ENCODE peak calls at places on chromosomes 13 and 19, in nine cellular contexts. C is tibial nerve, O is ovary, E is transverse colon, D is esophagus muscularis mucosa, R is GM12878, Z is body of pancreas, J is stomach, H is lower leg skin. G is an unnamed sample.

GRCh38 chr13:101565327-101565726 is 112.9 kb downstream of the ITGBL1 start:
- DNase-seq in C (no peak), O (no peak), E (no peak), D (no peak), R (no peak), Z (no peak), J (no peak), H (no peak), G (no peak)

GRCh38 chr19:1221141-1221903 is 15.7 kb downstream of the STK11 start:
- DNase-seq in C (peak), O (peak), E (no peak), D (no peak), R (no peak), Z (peak), J (peak), H (no peak), G (no peak)

GRCh38 chr13:94119360-94119936 is 360.0 kb downstream of the DCT start:
- DNase-seq in C (no peak), O (no peak), E (peak), D (no peak), R (no peak), Z (peak), J (peak), H (no peak), G (no peak)

GRCh38 chr13:74708629-74709028 is 574.4 kb upstream of the KLF12 start:
- DNase-seq in C (no peak), O (no peak), E (no peak), D (no peak), R (no peak), Z (no peak), J (no peak), H (no peak), G (no peak)

GRCh38 chr19:53879145-53880037 is 2.6 kb upstream of the PRKCG start:
- DNase-seq in C (peak), O (peak), E (peak), D (peak), R (no peak), Z (peak), J (peak), H (peak), G (peak)

GRCh38 chr13:28110414-28110813 is 10.0 kb upstream of the FLT3 start:
- DNase-seq in C (no peak), O (no peak), E (no peak), D (no peak), R (no peak), Z (no peak), J (no peak), H (no peak), G (no peak)

GRCh38 chr13:107124129-107124718 is 556.3 kb upstream of the ARGLU1 start:
- DNase-seq in C (no peak), O (no peak), E (no peak), D (no peak), R (no peak), Z (no peak), J (no peak), H (no peak), G (no peak)

GRCh38 chr13:26502826-26503225 is 54.7 kb upstream of the WASF3 start:
- DNase-seq in C (no peak), O (no peak), E (no peak), D (no peak), R (no peak), Z (no peak), J (no peak), H (peak), G (no peak)

GRCh38 chr13:45925151-45925550 is 73.6 kb upstream of the SIAH3 start:
- DNase-seq in C (no peak), O (no peak), E (no peak), D (no peak), R (no peak), Z (no peak), J (no peak), H (no peak), G (no peak)

GRCh38 chr13:79393564-79394249 is 12.3 kb downstream of the RBM26 start:
- DNase-seq in C (no peak), O (no peak), E (peak), D (no peak), R (no peak), Z (no peak), J (peak), H (peak), G (no peak)

GRCh38 chr19:38402623-38402966 is 298 bp upstream of the FAM98C start:
- DNase-seq in C (no peak), O (no peak), E (no peak), D (no peak), R (no peak), Z (no peak), J (no peak), H (no peak), G (no peak)

GRCh38 chr13:23709521-23709920 is 139.3 kb downstream of the TNFRSF19 start:
- DNase-seq in C (no peak), O (no peak), E (no peak), D (no peak), R (no peak), Z (no peak), J (no peak), H (no peak), G (no peak)

GRCh38 chr19:14277608-14278007 is 71.6 kb upstream of the ADGRL1 start:
- DNase-seq in C (no peak), O (no peak), E (no peak), D (no peak), R (no peak), Z (no peak), J (no peak), H (no peak), G (no peak)

GRCh38 chr13:76019421-76020044 is 383.4 kb downstream of the LMO7 start:
- DNase-seq in C (no peak), O (no peak), E (no peak), D (no peak), R (no peak), Z (no peak), J (no peak), H (no peak), G (no peak)

GRCh38 chr13:85430216-85430615 is 369.0 kb downstream of the SLITRK6 start:
- DNase-seq in C (no peak), O (no peak), E (no peak), D (no peak), R (no peak), Z (no peak), J (no peak), H (no peak), G (no peak)

GRCh38 chr13:28822801-28823200 is 2.7 kb downstream of the MTUS2 start:
- DNase-seq in C (no peak), O (no peak), E (no peak), D (no peak), R (no peak), Z (no peak), J (no peak), H (no peak), G (no peak)

GRCh38 chr13:43935878-43936277 is 56.2 kb downstream of the LACC1 start:
- DNase-seq in C (no peak), O (no peak), E (no peak), D (no peak), R (no peak), Z (no peak), J (no peak), H (no peak), G (no peak)

GRCh38 chr19:41531438-41532311 is 44.3 kb upstream of the CEACAM21 start:
- DNase-seq in C (peak), O (no peak), E (peak), D (peak), R (no peak), Z (peak), J (peak), H (peak), G (peak)
- TF ChIP-seq POLR2A in C (peak), O (no peak), E (peak), D (peak), R (peak), Z (peak), J (no peak), H (no peak), G (peak)

GRCh38 chr19:50909240-50910070 is 1.7 kb downstream of the KLK4 start:
- DNase-seq in C (peak), O (no peak), E (peak), D (no peak), R (no peak), Z (peak), J (peak), H (peak), G (no peak)
- TF ChIP-seq POLR2A in C (no peak), O (no peak), E (peak), D (no peak), R (no peak), Z (no peak), J (no peak), H (no peak), G (no peak)

DNA sequence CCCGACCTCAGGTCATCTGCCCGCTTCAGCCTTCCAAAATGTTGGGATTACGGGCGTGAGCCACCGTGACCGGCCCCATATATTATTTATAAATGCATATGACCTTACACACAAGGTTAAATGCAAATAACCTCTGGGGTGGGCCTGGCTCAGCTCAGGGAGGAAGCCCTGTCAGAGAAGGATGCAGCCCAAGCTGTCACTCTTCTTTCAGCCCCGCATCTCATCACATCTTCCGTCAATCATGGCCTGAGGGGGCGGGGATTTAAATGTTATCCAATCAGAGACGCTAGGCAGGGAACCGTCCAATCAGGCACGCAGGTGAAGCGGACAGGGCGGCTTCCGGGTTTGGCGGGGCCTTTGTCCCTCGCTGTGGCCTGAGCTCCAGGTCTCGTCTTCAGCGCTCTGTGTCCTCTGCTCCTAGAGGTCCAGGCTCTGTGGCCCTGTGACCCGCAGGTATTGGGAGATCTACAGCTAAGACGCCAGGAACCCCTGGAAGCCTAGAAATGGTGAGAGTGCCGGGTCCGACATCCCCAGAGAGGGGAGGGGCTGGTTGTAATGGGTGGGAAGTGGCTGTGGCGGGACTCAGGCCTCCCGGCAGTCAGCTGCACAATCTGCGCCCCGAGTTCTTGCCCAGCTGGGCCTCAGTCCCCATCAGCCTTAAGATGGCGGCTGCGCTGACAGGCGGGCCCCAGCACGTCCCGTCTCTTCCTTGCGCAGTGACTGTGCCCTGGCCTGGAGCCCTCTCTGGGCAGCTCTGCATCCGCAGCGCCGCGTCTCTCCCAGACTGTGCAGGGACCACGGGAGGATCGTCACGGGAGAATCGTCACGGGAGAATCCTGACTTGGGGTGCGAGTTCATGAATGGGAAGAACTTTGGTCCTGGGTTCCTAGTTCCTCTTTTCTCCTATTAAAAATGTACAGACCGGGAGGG is at the start of gene ZNF430:
- DNase-seq in C (peak), O (peak), E (peak), D (peak), R (peak), Z (peak), J (peak), H (peak), G (peak)
- TF ChIP-seq POLR2A in C (peak), O (peak), E (peak), D (no peak), R (peak), Z (peak), J (no peak), H (no peak), G (peak)

GRCh38 chr19:58330458-58330857 is 3.7 kb downstream of the ZSCAN22 start:
- DNase-seq in C (no peak), O (no peak), E (no peak), D (no peak), R (no peak), Z (no peak), J (peak), H (no peak), G (peak)

GRCh38 chr19:58328999-58329398 is 2.2 kb downstream of the ZSCAN22 start:
- DNase-seq in C (no peak), O (no peak), E (no peak), D (no peak), R (no peak), Z (no peak), J (no peak), H (no peak), G (no peak)

GRCh38 chr19:58325623-58326022 is 1.2 kb upstream of the ZSCAN22 start:
- DNase-seq in C (no peak), O (no peak), E (no peak), D (no peak), R (no peak), Z (no peak), J (no peak), H (no peak), G (no peak)

GRCh38 chr19:58326501-58326913 is 287 bp upstream of the ZSCAN22 start:
- DNase-seq in C (no peak), O (no peak), E (no peak), D (no peak), R (no peak), Z (no peak), J (no peak), H (no peak), G (no peak)

DNA sequence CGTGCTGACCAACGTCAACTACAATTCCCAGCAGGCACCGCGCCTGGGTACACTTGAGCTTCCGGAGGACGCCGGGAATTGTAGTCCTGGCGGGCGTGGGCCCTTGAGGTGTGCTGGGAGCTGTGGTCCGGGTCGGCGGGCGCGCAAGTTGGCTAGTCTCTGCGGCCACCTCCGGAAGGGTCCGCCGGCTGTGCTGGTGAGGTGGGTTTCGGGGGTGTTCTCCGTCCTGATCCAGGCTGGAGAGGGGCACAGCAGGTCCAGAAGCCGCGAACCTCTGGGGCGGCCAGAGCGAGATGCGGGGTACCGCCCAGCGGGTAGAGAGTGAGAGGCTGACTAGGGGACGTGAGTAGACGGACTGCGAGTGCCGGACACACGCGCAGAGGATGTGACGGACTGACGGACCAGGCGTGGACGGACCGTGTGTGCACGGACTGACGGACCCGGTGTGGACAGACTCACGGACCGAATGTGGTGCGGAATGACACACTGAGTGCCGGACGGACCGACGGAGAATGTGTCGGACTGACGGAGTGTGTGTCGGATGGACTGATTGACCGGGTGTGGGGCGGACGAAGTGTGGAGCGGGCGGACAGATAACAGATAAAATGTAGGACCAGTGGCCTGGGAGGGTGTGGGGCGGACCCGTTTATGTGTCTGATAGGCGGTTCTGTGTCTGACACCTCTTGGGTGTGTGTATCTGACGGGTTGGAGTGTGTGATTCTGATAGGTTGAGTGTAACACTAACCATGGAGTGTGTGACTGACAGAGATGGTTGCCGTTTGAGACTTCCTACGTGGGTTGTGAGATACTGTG is at the start of gene ZSCAN22:
- DNase-seq in C (peak), O (peak), E (peak), D (peak), R (peak), Z (peak), J (peak), H (peak), G (peak)
- TF ChIP-seq POLR2A in C (peak), O (peak), E (peak), D (peak), R (peak), Z (peak), J (no peak), H (no peak), G (peak)

DNA sequence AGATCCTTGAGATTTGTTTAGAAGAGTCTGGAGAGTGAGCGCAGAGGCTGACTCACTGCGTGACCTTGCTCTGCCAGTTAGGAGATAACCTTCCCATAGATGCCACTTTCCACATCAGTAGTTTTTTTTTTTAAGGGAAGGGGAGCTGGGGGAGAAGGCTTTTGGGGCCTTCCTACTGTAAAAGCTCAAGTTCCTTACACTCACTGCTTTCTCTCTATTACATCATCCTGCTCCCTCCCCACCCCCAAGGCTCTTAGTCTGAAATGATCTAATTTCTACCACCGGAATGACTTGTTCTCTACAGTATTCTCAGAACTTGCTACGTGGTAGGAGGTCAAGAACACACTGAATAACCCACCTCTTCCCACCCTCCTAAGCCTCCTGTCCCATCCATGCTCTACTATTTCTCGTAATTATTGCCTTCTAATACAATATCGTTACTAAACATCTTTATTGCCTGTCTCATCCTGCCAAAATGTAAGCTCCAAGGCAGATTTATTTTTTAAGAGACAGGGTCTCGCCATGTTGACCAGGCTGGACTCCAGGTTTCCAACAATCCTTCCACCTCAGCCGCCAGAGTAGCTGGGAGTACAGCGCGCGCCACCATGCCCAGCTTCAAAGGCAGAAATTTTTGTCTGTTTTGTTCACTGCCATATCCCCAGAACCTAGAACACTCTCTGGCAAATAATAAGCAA is 1.2 kb downstream of the LONP1 start:
- DNase-seq in C (no peak), O (no peak), E (no peak), D (no peak), R (peak), Z (peak), J (no peak), H (no peak), G (no peak)
- TF ChIP-seq POLR2A in C (no peak), O (no peak), E (no peak), D (no peak), R (peak), Z (peak), J (no peak), H (no peak), G (no peak)

G was measured in H54.